ENCODE peak calls at places on chromosome 1, in five cellular contexts. Q is suprapubic skin, M is H1, F is lower lobe of right lung, A is brain microvascular endothelial cell. E is an unnamed sample.

GRCh38 chr1:61050541-61051454 is 31.6 kb upstream of the NFIA start:
- DNase-seq in Q (peak), M (no peak), F (peak), A (no peak), E (no peak)

GRCh38 chr1:27218736-27219135 is 15.7 kb upstream of the WDTC1 start:
- DNase-seq in F (no peak), Q (no peak), A (no peak), M (no peak), E (no peak)

GRCh38 chr1:174990382-174990999 is 9.3 kb upstream of the CACYBP start:
- DNase-seq in Q (no peak), M (no peak), A (no peak), F (no peak), E (no peak)

GRCh38 chr1:167362638-167363037 is 142.0 kb downstream of the POU2F1 start:
- DNase-seq in F (no peak), Q (no peak), M (no peak), A (no peak), E (no peak)

GRCh38 chr1:227902641-227902990 is 45.1 kb downstream of the WNT9A start:
- DNase-seq in Q (peak), F (no peak), M (no peak), A (no peak), E (no peak)

GRCh38 chr1:88678405-88678804 is 5.7 kb upstream of the PKN2 start:
- DNase-seq in M (no peak), F (no peak), A (no peak), Q (no peak), E (no peak)

GRCh38 chr1:229279242-229279641 is 8.3 kb downstream of the RAB4A start:
- DNase-seq in F (no peak), M (no peak), A (no peak), Q (no peak), E (no peak)

GRCh38 chr1:160888926-160889325 is 3.9 kb upstream of the ITLN1 start:
- DNase-seq in A (no peak), Q (no peak), M (no peak), F (no peak), E (no peak)

GRCh38 chr1:220516722-220517042 is 11.3 kb upstream of the MARK1 start:
- DNase-seq in F (no peak), A (no peak), Q (no peak), M (no peak), E (no peak)

GRCh38 chr1:194318790-194319280 is 1132.4 kb upstream of the B3GALT2 start:
- DNase-seq in F (no peak), Q (no peak), M (no peak), A (no peak), E (no peak)

GRCh38 chr1:205536759-205537361 is 32.4 kb downstream of the CDK18 start:
- DNase-seq in A (no peak), F (peak), Q (peak), M (no peak), E (no peak)

GRCh38 chr1:41740630-41741239 is 178.0 kb downstream of the HIVEP3 start:
- DNase-seq in A (no peak), F (no peak), M (no peak), Q (no peak), E (no peak)

GRCh38 chr1:151157067-151157531 is 650 bp downstream of the TNFAIP8L2 start:
- DNase-seq in M (no peak), Q (no peak), A (no peak), F (no peak), E (no peak)

GRCh38 chr1:11757047-11757446 is 4.9 kb upstream of the C1orf167 start:
- DNase-seq in Q (no peak), F (no peak), A (no peak), M (no peak), E (no peak)

GRCh38 chr1:145974721-145975120 is 10.2 kb downstream of the POLR3GL start:
- DNase-seq in F (no peak), M (no peak), A (no peak), Q (peak), E (no peak)

GRCh38 chr1:67803380-67804279 is 29.6 kb downstream of the GNG12 start:
- DNase-seq in M (no peak), A (no peak), F (no peak), Q (no peak), E (no peak)

GRCh38 chr1:85202092-85202863 is 1.5 kb upstream of the SYDE2 start:
- DNase-seq in M (no peak), F (no peak), A (no peak), Q (no peak), E (no peak)

GRCh38 chr1:97565886-97566285 is 354.9 kb downstream of the DPYD start:
- DNase-seq in A (no peak), F (no peak), Q (no peak), M (no peak), E (no peak)

GRCh38 chr1:243246916-243247315 is 8.2 kb downstream of the CEP170 start:
- DNase-seq in Q (no peak), F (no peak), M (no peak), A (no peak), E (no peak)

GRCh38 chr1:181482001-181482430 is 1.3 kb upstream of the CACNA1E start:
- DNase-seq in F (no peak), Q (no peak), A (no peak), M (no peak), E (no peak)

GRCh38 chr1:154179951-154180687 is 11.8 kb downstream of the TPM3 start:
- DNase-seq in A (no peak), Q (no peak), F (no peak), M (no peak), E (no peak)

DNA sequence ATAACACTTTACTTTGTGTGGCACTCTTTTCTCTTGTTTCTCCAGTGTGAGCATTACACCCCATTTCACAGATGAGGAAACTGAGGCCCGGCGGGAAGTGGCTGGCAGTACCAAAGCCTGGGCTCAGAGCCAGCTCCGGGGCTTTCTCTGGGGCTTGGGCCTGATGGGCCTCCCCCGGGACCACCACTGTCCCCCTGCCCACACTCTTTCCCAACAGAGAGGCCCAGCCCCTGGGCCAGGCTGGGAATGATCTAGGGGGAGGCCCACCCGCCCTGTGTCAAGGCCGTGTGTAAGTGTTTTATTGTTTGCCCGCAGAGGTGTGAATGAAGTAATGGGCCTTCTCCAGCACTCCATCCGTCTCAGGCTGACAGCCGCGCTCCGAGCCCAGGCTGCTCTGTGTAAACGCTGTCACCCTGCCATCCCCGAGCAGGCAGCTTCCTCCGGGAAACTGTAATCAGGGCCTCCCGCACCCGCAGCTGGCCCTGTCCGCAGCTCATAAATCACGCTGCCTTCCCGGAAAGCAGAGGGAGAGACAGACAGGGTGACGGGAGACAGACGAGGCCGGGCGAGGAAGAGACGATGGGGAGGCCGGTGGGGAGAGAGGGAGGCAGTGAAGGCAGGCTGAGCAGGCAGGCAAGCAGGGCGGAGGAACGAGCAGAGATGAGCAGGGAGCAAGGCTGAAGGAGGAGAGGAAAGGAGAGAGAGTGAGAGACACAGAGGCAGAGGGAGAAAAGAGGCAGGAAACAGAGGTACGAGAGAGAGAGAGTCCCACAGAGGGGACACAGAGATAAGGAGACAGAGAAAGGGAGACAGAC is 109.7 kb upstream of the ZBTB40 start:
- DNase-seq in F (no peak), M (no peak), Q (no peak), A (no peak), E (no peak)
- TF ChIP-seq CTCF in F (no peak), M (no peak), Q (no peak), A (no peak), E (no peak)

GRCh38 chr1:15427280-15427666 is 11.0 kb upstream of the CTRC start:
- DNase-seq in F (no peak), Q (no peak), M (no peak), A (no peak), E (no peak)
- H3K4me3 ChIP-seq in F (no peak), Q (no peak), M (no peak), A (no peak), E (no peak)

GRCh38 chr1:219173758-219174671 is at the start of gene LYPLAL1:
- DNase-seq in M (peak), A (peak), Q (peak), F (peak), E (peak)
- TF ChIP-seq CTCF in M (peak), A (peak), Q (no peak), F (no peak), E (no peak)

DNA sequence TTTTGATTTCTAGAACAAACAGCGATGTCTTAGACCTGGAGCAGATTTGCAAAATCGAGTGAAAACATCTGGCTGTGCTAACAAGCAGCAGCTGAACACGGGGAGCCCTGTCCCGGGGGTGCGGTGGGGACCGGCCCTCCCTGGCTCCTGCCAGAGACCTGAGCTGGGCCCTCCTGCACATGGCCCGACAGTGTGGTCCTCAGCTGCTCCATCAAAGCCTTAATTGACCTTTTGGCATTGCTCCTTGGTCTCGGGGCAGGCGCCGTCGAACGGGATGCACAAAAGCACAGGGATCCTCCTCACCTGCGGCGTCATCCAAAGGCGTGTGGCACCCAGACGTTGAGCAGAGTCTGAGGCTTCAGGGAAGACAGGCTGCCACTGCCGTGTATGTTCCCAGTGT is 73.2 kb downstream of the PRDM16 start:
- DNase-seq in Q (no peak), F (no peak), A (no peak), M (no peak), E (no peak)
- H3K4me3 ChIP-seq in Q (no peak), F (no peak), A (no peak), M (no peak), E (no peak)

E was measured in astrocyte of the cerebellum.